ENCODE peak calls at places on chromosomes 3 and 15, in ten cellular contexts. One of them, this sample, is unnamed.
A peak's percentile ranks its signal among the peaks of the same experiment; 100 is the strongest.

GRCh38 chr15:87707581-87708130 is 548.9 kb downstream of the NTRK3 start:
- DNase-seq in stomach: no peak
- DNase-seq in lower leg skin: no peak
- DNase-seq in transverse colon: no peak
- DNase-seq in breast epithelium: no peak
- DNase-seq in tibial nerve: no peak
- DNase-seq in H54: no peak
- DNase-seq in A549: no peak
- DNase-seq in body of pancreas: no peak
- DNase-seq in adrenal gland: no peak
- DNase-seq in this sample: no peak

GRCh38 chr3:143700431-143700975 is 147.8 kb downstream of the SLC9A9 start:
- DNase-seq in breast epithelium: no peak
- DNase-seq in lower leg skin: no peak
- DNase-seq in stomach: no peak
- DNase-seq in tibial nerve: no peak
- DNase-seq in adrenal gland: no peak
- DNase-seq in body of pancreas: no peak
- DNase-seq in H54: no peak
- DNase-seq in A549: no peak
- DNase-seq in transverse colon: no peak
- DNase-seq in this sample: no peak

GRCh38 chr15:70014860-70015490 is 82.7 kb downstream of the TLE3 start:
- DNase-seq in A549: no peak
- DNase-seq in H54: no peak
- DNase-seq in adrenal gland: no peak
- DNase-seq in body of pancreas: no peak
- DNase-seq in lower leg skin: no peak
- DNase-seq in transverse colon: peak; percentile 78
- DNase-seq in breast epithelium: no peak
- DNase-seq in stomach: peak; percentile 43
- DNase-seq in tibial nerve: no peak
- DNase-seq in this sample: no peak

GRCh38 chr15:63348392-63348791 is 33.3 kb downstream of the CA12 start:
- DNase-seq in lower leg skin: peak; percentile 81
- DNase-seq in transverse colon: peak; percentile 75
- DNase-seq in A549: no peak
- DNase-seq in body of pancreas: peak; percentile 82
- DNase-seq in stomach: peak; percentile 84
- DNase-seq in tibial nerve: peak; percentile 31
- DNase-seq in breast epithelium: peak; percentile 79
- DNase-seq in adrenal gland: peak; percentile 85
- DNase-seq in H54: peak; percentile 51
- DNase-seq in this sample: peak; percentile 76

GRCh38 chr3:29447946-29448632 is 167.2 kb downstream of the RBMS3 start:
- DNase-seq in body of pancreas: no peak
- DNase-seq in stomach: no peak
- DNase-seq in transverse colon: no peak
- DNase-seq in A549: no peak
- DNase-seq in adrenal gland: no peak
- DNase-seq in breast epithelium: no peak
- DNase-seq in H54: no peak
- DNase-seq in tibial nerve: no peak
- DNase-seq in lower leg skin: no peak
- DNase-seq in this sample: no peak

GRCh38 chr15:38597221-38597800 is 32.7 kb upstream of the RASGRP1 start:
- DNase-seq in adrenal gland: no peak
- DNase-seq in A549: no peak
- DNase-seq in lower leg skin: no peak
- DNase-seq in breast epithelium: no peak
- DNase-seq in body of pancreas: no peak
- DNase-seq in transverse colon: no peak
- DNase-seq in stomach: no peak
- DNase-seq in H54: no peak
- DNase-seq in tibial nerve: no peak
- DNase-seq in this sample: no peak

GRCh38 chr15:62569460-62570404 is 404.6 kb upstream of the C2CD4B start:
- DNase-seq in transverse colon: peak; percentile 91
- DNase-seq in lower leg skin: peak; percentile 64
- DNase-seq in H54: no peak
- DNase-seq in tibial nerve: peak; percentile 63
- DNase-seq in A549: peak; percentile 79
- DNase-seq in breast epithelium: no peak
- DNase-seq in stomach: peak; percentile 92
- DNase-seq in body of pancreas: peak; percentile 81
- DNase-seq in adrenal gland: peak; percentile 72
- DNase-seq in this sample: peak; percentile 39

GRCh38 chr3:54756330-54756731 is 171.5 kb downstream of the LRTM1 start:
- DNase-seq in body of pancreas: no peak
- DNase-seq in breast epithelium: no peak
- DNase-seq in tibial nerve: no peak
- DNase-seq in lower leg skin: no peak
- DNase-seq in A549: no peak
- DNase-seq in transverse colon: no peak
- DNase-seq in H54: no peak
- DNase-seq in adrenal gland: no peak
- DNase-seq in stomach: no peak
- DNase-seq in this sample: no peak

DNA sequence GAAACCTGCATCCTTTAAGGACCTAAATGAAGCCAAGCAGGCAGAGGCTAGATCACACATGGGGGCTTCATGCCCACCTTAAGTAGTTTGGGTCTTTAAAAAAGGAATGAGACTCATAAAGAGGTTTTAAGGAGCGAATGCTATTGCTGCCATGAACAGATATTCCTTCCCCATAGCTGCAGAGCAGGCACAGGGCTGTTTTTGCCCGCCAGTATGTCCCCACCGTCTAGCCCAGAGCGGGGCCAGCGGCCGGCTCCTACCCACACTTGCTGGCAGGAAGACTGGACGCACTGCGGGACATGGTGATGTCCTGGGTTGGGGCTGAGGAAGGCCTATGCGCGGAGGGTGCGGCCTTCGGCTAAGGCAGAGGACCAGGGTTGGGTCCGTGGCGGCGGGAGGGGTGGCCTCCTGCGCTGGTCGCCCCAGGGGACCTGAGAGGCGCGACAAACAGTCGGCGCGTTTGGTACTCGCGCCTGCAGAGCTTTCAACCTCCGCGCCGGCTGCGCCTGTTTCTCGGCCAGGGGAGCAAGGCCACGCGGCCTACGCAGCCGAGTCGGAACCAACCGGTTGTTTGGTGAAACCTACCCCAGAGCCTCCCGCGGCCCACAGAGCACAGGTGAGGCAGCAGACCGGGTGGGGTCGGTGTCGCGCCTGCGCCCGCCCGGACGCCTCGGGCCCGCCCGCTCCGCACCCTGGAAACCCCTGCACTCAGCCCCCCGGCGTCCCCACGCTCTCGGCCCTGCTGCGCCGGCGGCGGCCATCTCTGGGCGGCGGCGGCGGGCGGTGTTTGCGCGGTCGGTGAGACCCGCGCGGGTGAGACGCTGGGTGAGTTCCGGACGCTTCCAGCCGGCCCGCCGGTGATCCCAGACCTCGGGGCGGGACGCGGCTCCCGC is at the start of gene FAIM:
- DNase-seq in breast epithelium: peak; percentile 41
- DNase-seq in body of pancreas: peak; percentile 81
- DNase-seq in transverse colon: peak; percentile 75
- DNase-seq in A549: peak; percentile 46
- DNase-seq in adrenal gland: peak; percentile 86
- DNase-seq in tibial nerve: peak; percentile 22
- DNase-seq in H54: peak; percentile 40
- DNase-seq in lower leg skin: peak; percentile 32
- DNase-seq in stomach: peak; percentile 71
- DNase-seq in this sample: peak; percentile 60
- TF ChIP-seq POLR2A in breast epithelium: no peak
- TF ChIP-seq POLR2A in body of pancreas: peak; percentile 69
- TF ChIP-seq POLR2A in transverse colon: peak; percentile 59
- TF ChIP-seq POLR2A in A549: peak; percentile 29
- TF ChIP-seq POLR2A in adrenal gland: peak; percentile 34
- TF ChIP-seq POLR2A in tibial nerve: no peak
- TF ChIP-seq POLR2A in H54: peak; percentile 10
- TF ChIP-seq POLR2A in lower leg skin: no peak
- TF ChIP-seq POLR2A in stomach: no peak
- TF ChIP-seq POLR2A in this sample: no peak

DNA sequence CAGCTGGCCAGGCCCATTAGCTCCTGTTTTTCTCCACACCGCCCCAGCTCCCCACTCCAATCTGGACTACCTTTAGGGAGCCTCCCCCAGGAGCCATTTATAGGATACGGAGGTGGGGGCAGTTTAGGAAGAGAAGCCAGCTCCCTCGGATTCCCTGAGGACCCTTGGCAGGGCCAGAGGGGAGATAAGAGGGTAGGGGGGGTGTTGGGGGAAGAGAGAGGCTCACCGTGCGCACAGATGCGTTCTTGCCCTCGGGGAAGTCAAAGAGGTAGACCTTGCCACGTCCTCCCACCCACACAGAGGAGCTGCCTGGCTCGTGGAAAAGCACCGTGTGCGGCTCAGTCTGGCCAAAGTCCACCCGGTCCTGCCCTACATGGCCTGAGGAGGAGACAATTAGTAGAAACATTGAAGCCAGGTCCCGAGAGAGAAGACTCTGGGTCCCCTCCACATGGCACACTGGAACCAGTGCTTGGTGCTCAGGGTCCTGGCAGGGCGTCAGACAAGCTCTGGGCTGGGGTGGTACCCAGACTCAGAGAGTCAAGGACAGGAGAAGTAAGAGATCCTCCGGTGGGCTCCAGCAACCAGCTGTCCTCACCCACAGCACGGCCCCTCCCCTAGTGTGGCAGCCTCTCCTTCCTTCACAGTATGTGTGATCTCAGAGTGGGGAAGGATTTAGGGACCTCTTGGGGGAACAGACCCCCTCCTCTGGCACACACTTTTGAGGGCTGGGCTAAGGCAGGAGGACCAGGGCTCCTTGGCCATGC is 15.0 kb downstream of the SEMA7A start:
- DNase-seq in tibial nerve: no peak
- DNase-seq in A549: no peak
- DNase-seq in breast epithelium: no peak
- DNase-seq in stomach: no peak
- DNase-seq in transverse colon: no peak
- DNase-seq in adrenal gland: no peak
- DNase-seq in body of pancreas: no peak
- DNase-seq in lower leg skin: no peak
- DNase-seq in H54: no peak
- DNase-seq in this sample: no peak
- TF ChIP-seq POLR2A in tibial nerve: no peak
- TF ChIP-seq POLR2A in A549: no peak
- TF ChIP-seq POLR2A in breast epithelium: no peak
- TF ChIP-seq POLR2A in stomach: no peak
- TF ChIP-seq POLR2A in transverse colon: no peak
- TF ChIP-seq POLR2A in adrenal gland: no peak
- TF ChIP-seq POLR2A in body of pancreas: no peak
- TF ChIP-seq POLR2A in lower leg skin: no peak
- TF ChIP-seq POLR2A in H54: no peak
- TF ChIP-seq POLR2A in this sample: no peak

DNA sequence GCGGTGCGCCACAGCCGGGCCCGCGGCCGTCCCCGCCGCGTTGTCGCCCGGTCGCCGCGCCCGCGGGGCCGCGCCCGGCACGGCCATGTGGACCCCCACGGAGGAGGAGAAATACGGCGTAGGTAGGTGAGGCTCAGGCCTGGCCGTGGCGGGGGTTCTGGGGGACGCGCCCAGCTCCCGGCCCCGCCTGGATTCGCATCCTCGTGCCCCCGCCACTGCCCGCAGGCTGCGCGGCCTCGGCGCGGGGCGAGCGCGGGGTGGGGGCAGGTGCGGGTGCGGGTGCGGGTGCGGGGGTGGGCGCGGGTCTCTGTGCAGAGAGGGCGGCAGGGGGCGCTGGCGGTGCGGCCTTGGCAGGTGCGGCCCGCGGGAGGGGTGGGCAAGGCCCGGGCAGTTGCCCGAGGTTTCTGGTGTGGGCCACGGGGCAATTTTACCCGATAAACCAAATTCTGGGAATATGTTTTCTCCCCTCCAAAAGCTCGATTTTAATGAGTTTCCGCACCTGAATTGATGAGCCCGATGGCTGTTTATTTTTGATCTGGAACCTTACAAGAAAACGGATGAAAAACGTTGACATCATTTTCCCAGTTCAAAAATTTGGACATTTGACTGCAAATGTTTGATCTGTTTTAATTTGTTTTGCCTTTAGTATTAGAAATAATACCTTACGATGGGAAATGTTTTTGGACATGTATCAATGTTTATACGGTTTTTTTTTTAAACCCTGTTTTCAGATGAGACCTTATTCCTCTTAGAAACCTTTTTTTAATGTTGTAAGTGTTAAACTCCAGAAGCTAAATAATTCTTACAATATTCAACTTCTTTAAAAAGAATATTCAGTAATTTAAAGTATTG is 678 bp downstream of the DOCK3 start:
- DNase-seq in adrenal gland: peak; percentile 72
- DNase-seq in H54: no peak
- DNase-seq in stomach: no peak
- DNase-seq in tibial nerve: no peak
- DNase-seq in transverse colon: peak; percentile 39
- DNase-seq in breast epithelium: no peak
- DNase-seq in A549: no peak
- DNase-seq in body of pancreas: peak; percentile 27
- DNase-seq in lower leg skin: no peak
- DNase-seq in this sample: peak; percentile 77
- TF ChIP-seq POLR2A in adrenal gland: no peak
- TF ChIP-seq POLR2A in H54: no peak
- TF ChIP-seq POLR2A in stomach: no peak
- TF ChIP-seq POLR2A in tibial nerve: no peak
- TF ChIP-seq POLR2A in transverse colon: no peak
- TF ChIP-seq POLR2A in breast epithelium: no peak
- TF ChIP-seq POLR2A in A549: no peak
- TF ChIP-seq POLR2A in body of pancreas: no peak
- TF ChIP-seq POLR2A in lower leg skin: no peak
- TF ChIP-seq POLR2A in this sample: no peak

GRCh38 chr3:116057403-116058006 is 387.8 kb downstream of the LSAMP start:
- DNase-seq in tibial nerve: no peak
- DNase-seq in stomach: no peak
- DNase-seq in transverse colon: no peak
- DNase-seq in body of pancreas: no peak
- DNase-seq in lower leg skin: no peak
- DNase-seq in H54: no peak
- DNase-seq in adrenal gland: no peak
- DNase-seq in breast epithelium: no peak
- DNase-seq in A549: no peak
- DNase-seq in this sample: no peak

GRCh38 chr3:116059421-116060096 is 385.7 kb downstream of the LSAMP start:
- DNase-seq in lower leg skin: no peak
- DNase-seq in H54: peak; percentile 61
- DNase-seq in adrenal gland: no peak
- DNase-seq in A549: peak; percentile 41
- DNase-seq in breast epithelium: no peak
- DNase-seq in transverse colon: no peak
- DNase-seq in tibial nerve: no peak
- DNase-seq in stomach: no peak
- DNase-seq in body of pancreas: no peak
- DNase-seq in this sample: no peak

GRCh38 chr3:116058844-116059243 is 386.4 kb downstream of the LSAMP start:
- DNase-seq in tibial nerve: no peak
- DNase-seq in H54: no peak
- DNase-seq in lower leg skin: no peak
- DNase-seq in body of pancreas: no peak
- DNase-seq in adrenal gland: no peak
- DNase-seq in breast epithelium: no peak
- DNase-seq in transverse colon: no peak
- DNase-seq in stomach: no peak
- DNase-seq in A549: no peak
- DNase-seq in this sample: no peak

GRCh38 chr3:116053017-116053416 is 392.3 kb downstream of the LSAMP start:
- DNase-seq in transverse colon: no peak
- DNase-seq in breast epithelium: no peak
- DNase-seq in H54: no peak
- DNase-seq in body of pancreas: no peak
- DNase-seq in tibial nerve: no peak
- DNase-seq in stomach: no peak
- DNase-seq in A549: no peak
- DNase-seq in adrenal gland: no peak
- DNase-seq in lower leg skin: no peak
- DNase-seq in this sample: no peak

GRCh38 chr3:116056280-116056679 is 389.0 kb downstream of the LSAMP start:
- DNase-seq in transverse colon: no peak
- DNase-seq in body of pancreas: no peak
- DNase-seq in breast epithelium: no peak
- DNase-seq in tibial nerve: no peak
- DNase-seq in lower leg skin: no peak
- DNase-seq in adrenal gland: no peak
- DNase-seq in A549: no peak
- DNase-seq in stomach: no peak
- DNase-seq in H54: no peak
- DNase-seq in this sample: no peak
- TF ChIP-seq POLR2A in transverse colon: no peak
- TF ChIP-seq POLR2A in body of pancreas: no peak
- TF ChIP-seq POLR2A in breast epithelium: no peak
- TF ChIP-seq POLR2A in tibial nerve: no peak
- TF ChIP-seq POLR2A in lower leg skin: no peak
- TF ChIP-seq POLR2A in adrenal gland: no peak
- TF ChIP-seq POLR2A in A549: no peak
- TF ChIP-seq POLR2A in stomach: no peak
- TF ChIP-seq POLR2A in H54: no peak
- TF ChIP-seq POLR2A in this sample: no peak